ENCODE peak calls at places on chromosomes 2 and 18, in nine cellular contexts. H is HEK293T; T is T-helper 2 cell; B is smooth muscle cell of the brain vasculature; G is GM19239; C is right cardiac atrium; J is Calu3; L is progenitor cell of endocrine pancreas; U is stimulated activated CD4-positive, alpha-beta T cell treated with anti-CD3 and anti-CD28 coated beads, TNF-alpha, amount 100 ng/mL, for 4 hours. X is an unnamed sample.

GRCh38 chr2:238908960-238909951 is 61.4 kb downstream of the TWIST2 start:
- DNase-seq in H (no peak), T (no peak), B (no peak), G (no peak), C (peak; percentile 83), J (no peak), L (no peak), U (no peak), X (no peak)

GRCh38 chr2:181393472-181393871 is 63.7 kb upstream of the ITGA4 start:
- DNase-seq in H (no peak), T (no peak), B (peak; percentile 35), G (no peak), C (no peak), J (peak; percentile 7), L (no peak), U (no peak), X (no peak)

GRCh38 chr18:80197490-80197889 is 49.8 kb downstream of the PARD6G start:
- DNase-seq in H (no peak), T (no peak), B (no peak), G (no peak), C (no peak), J (no peak), L (no peak), U (no peak), X (no peak)

GRCh38 chr2:61853086-61853847 is 593 bp downstream of the FAM161A start:
- DNase-seq in H (peak; percentile 61), T (no peak), B (no peak), G (peak; percentile 37), C (peak; percentile 92), J (peak; percentile 71), L (no peak), U (no peak), X (no peak)

GRCh38 chr2:217289153-217289908 is 429.5 kb upstream of the TNP1 start:
- DNase-seq in H (no peak), T (no peak), B (no peak), G (no peak), C (no peak), J (no peak), L (no peak), U (no peak), X (no peak)

GRCh38 chr2:162029287-162029901 is 44.6 kb downstream of the DPP4 start:
- DNase-seq in H (no peak), T (no peak), B (no peak), G (no peak), C (peak; percentile 64), J (peak; percentile 70), L (no peak), U (no peak), X (no peak)

GRCh38 chr2:50514881-50515280 is 517.1 kb downstream of the NRXN1 start:
- DNase-seq in H (no peak), T (no peak), B (no peak), G (no peak), C (no peak), J (no peak), L (no peak), U (no peak), X (no peak)

GRCh38 chr18:47100214-47100831 is 50.0 kb downstream of the HDHD2 start:
- DNase-seq in H (peak; percentile 49), T (peak; percentile 33), B (no peak), G (peak; percentile 25), C (peak; percentile 47), J (peak; percentile 67), L (peak; percentile 49), U (peak; percentile 27), X (no peak)

GRCh38 chr2:173415663-173416469 is 61.2 kb downstream of the CDCA7 start:
- DNase-seq in H (no peak), T (no peak), B (no peak), G (no peak), C (no peak), J (no peak), L (no peak), U (no peak), X (no peak)

GRCh38 chr2:142130111-142131015 is 453 bp downstream of the LRP1B start:
- DNase-seq in H (peak; percentile 48), T (no peak), B (no peak), G (no peak), C (peak; percentile 78), J (peak; percentile 26), L (peak; percentile 47), U (no peak), X (peak; percentile 77)

GRCh38 chr2:228600265-228600664 is 418.8 kb upstream of the SPHKAP start:
- DNase-seq in H (no peak), T (no peak), B (no peak), G (no peak), C (no peak), J (no peak), L (no peak), U (no peak), X (no peak)

GRCh38 chr18:3706279-3707097 is 256.5 kb downstream of the TGIF1 start:
- DNase-seq in H (no peak), T (no peak), B (no peak), G (no peak), C (no peak), J (no peak), L (no peak), U (no peak), X (no peak)

GRCh38 chr2:207201416-207201815 is 35.7 kb upstream of the KLF7 start:
- DNase-seq in H (no peak), T (no peak), B (no peak), G (no peak), C (no peak), J (no peak), L (no peak), U (no peak), X (no peak)

GRCh38 chr2:120538691-120539420 is 192.9 kb downstream of the INHBB start:
- DNase-seq in H (no peak), T (no peak), B (no peak), G (no peak), C (no peak), J (no peak), L (no peak), U (no peak), X (no peak)

X was measured in type B pancreatic cell.